ENCODE peak calls at places on chromosomes 2 and 18, in five cellular contexts. S is fibroblast of pulmonary artery, T is psoas muscle, K is AG10803, N is adipocyte. J is an unnamed sample.

GRCh38 chr18:45851196-45851925 is 25.9 kb downstream of the SIGLEC15 start:
- DNase-seq in N (no peak), K (no peak), T (no peak), S (no peak), J (no peak)

GRCh38 chr18:50405582-50406271 is 30.9 kb downstream of the SKA1 start:
- DNase-seq in K (no peak), S (no peak), T (no peak), N (no peak), J (no peak)

GRCh38 chr18:62324917-62325805 is at the start of gene TNFRSF11A:
- DNase-seq in S (no peak), T (peak), N (peak), K (no peak), J (no peak)

GRCh38 chr2:189260361-189260761 is 80.8 kb upstream of the COL5A2 start:
- DNase-seq in N (no peak), S (no peak), K (peak), T (no peak), J (no peak)

GRCh38 chr2:63500398-63500797 is 87.9 kb downstream of the WDPCP start:
- DNase-seq in T (no peak), N (no peak), S (no peak), K (no peak), J (no peak)

GRCh38 chr2:96116424-96116878 is at the start of gene ADRA2B:
- DNase-seq in T (no peak), S (no peak), K (no peak), N (peak), J (no peak)

GRCh38 chr2:37802106-37802791 is 122.8 kb upstream of the RMDN2 start:
- DNase-seq in N (peak), K (peak), S (no peak), T (no peak), J (peak)

GRCh38 chr18:63213331-63213900 is 106.2 kb downstream of the BCL2 start:
- DNase-seq in K (peak), S (peak), N (no peak), T (no peak), J (no peak)

GRCh38 chr2:37168217-37168981 is 11.6 kb upstream of the EIF2AK2 start:
- DNase-seq in S (peak), T (no peak), N (peak), K (peak), J (peak)

GRCh38 chr2:207241198-207241597 is 75.5 kb upstream of the KLF7 start:
- DNase-seq in N (no peak), T (no peak), S (no peak), K (peak), J (no peak)

GRCh38 chr2:20196881-20197204 is 28.1 kb downstream of the SDC1 start:
- DNase-seq in S (no peak), N (no peak), T (no peak), K (no peak), J (no peak)

GRCh38 chr2:1715184-1716012 is 28.9 kb downstream of the PXDN start:
- DNase-seq in S (peak), T (no peak), K (peak), N (peak), J (peak)

DNA sequence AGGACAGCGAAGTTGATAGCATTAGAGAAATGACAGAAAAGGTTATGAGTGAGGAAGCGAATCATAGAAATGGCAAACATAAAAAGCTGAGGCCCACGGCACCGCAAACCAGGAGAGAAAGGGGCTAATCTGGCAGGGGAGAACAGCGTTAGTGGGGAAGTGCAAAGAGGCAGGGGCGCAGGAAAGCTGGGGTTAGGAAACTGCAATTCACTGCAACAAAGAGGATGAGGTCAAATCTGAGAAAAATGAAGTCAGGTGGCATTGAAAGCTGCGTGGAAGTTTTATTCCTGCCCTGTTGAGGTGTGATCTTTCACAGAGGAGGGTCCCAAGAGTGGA is 644 bp upstream of the ABI2 start:
- DNase-seq in K (no peak), S (no peak), T (no peak), N (no peak), J (no peak)
- H3K4me3 ChIP-seq in K (peak), S (peak), T (peak), N (peak), J (peak)

GRCh38 chr2:234980476-234981187 is 28.8 kb downstream of the SH3BP4 start:
- DNase-seq in T (peak), S (peak), K (no peak), N (no peak), J (no peak)

GRCh38 chr2:234983011-234983726 is 31.4 kb downstream of the SH3BP4 start:
- DNase-seq in N (no peak), T (peak), K (no peak), S (no peak), J (no peak)

GRCh38 chr2:234981197-234982095 is 29.6 kb downstream of the SH3BP4 start:
- DNase-seq in K (peak), N (peak), T (peak), S (peak), J (peak)

GRCh38 chr2:234979204-234980167 is 27.7 kb downstream of the SH3BP4 start:
- DNase-seq in T (no peak), S (peak), K (peak), N (no peak), J (no peak)

GRCh38 chr2:234982096-234982834 is 30.4 kb downstream of the SH3BP4 start:
- DNase-seq in N (no peak), K (no peak), T (peak), S (no peak), J (no peak)
- H3K4me3 ChIP-seq in N (peak), K (peak), T (no peak), S (peak), J (peak)

GRCh38 chr18:31499157-31499524 is 1.2 kb downstream of the DSG2 start:
- DNase-seq in S (peak), T (no peak), N (no peak), K (no peak), J (no peak)
- H3K4me3 ChIP-seq in S (peak), T (peak), N (no peak), K (no peak), J (peak)

DNA sequence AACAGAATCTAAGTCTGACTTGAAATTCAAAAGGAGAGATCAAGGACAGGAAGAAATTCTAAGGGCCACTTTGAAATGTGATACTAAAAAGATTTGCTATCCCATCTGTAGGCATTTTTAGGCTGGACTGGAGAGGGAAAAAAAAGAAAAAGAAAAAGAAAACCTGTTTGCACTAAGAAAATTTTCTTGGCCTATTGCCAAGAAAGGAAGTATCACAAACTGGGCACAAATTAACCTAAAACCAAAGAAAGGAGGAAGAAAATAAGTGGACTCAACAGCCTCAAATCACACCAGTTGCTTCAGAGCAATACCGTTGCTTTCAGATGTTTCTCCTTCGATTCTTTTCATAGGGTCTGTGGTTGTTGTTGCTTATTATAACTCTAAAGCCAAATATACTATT is 287.9 kb upstream of the VRK2 start:
- DNase-seq in T (no peak), K (no peak), S (no peak), N (no peak), J (no peak)
- H3K4me3 ChIP-seq in T (no peak), K (no peak), S (no peak), N (no peak), J (no peak)

GRCh38 chr2:231411871-231412615 is 16.5 kb downstream of the B3GNT7 start:
- DNase-seq in N (peak), K (peak), S (peak), T (peak), J (peak)
- H3K4me3 ChIP-seq in N (peak), K (peak), S (peak), T (peak), J (peak)

GRCh38 chr2:174493549-174494331 is 6.9 kb upstream of the GPR155 start:
- DNase-seq in K (no peak), S (no peak), N (no peak), T (no peak), J (no peak)
- H3K4me3 ChIP-seq in K (no peak), S (no peak), N (no peak), T (no peak), J (no peak)

GRCh38 chr18:53754154-53754553 is 470.3 kb downstream of the MBD2 start:
- DNase-seq in S (no peak), K (no peak), T (no peak), N (no peak), J (no peak)
- H3K4me3 ChIP-seq in S (no peak), K (no peak), T (no peak), N (no peak), J (no peak)

DNA sequence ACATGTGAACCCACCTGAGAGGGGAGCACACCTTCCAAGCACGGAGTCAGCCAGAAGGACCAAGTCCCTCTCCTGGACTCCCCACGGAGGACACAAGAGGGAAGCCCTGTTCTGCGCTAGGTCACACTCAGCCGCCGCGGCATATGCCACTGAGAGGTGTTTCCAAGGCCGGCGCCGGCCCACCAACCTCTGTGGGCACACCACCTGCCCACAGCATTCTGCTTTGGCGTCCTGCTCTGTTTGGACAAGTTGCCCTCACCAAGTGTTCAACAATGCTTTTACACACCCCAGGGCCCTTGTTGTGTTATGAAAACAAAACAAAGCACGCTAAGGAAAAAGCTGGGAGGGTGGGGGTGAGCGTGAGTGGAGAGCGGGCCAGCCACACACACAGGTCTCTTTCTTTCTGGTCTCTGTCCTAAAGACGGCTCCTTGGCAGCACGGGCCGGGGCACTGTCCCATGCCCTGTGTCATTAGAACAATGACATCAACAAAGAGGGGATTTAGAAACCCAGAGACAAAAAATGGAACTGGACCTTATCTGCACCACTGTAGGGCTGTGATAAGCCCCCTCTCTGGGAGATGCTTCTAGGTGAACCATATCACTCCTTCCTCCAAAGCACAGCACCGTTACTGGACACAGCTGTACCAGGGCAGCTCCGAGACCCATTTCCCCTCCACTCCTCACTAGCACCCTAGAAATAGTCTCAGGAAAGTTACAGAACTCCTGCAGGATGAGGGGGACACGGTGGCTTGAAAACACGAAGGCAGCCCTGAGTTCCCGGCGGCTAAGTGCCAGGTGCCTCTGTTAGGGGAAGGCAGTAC is 17.0 kb downstream of the SMAD7 start:
- DNase-seq in N (no peak), K (no peak), T (no peak), S (peak), J (no peak)
- H3K4me3 ChIP-seq in N (peak), K (peak), T (peak), S (no peak), J (no peak)

GRCh38 chr2:161136696-161137324 is 23.4 kb upstream of the TANK start:
- DNase-seq in N (no peak), K (peak), T (no peak), S (peak), J (peak)
- H3K4me3 ChIP-seq in N (peak), K (no peak), T (peak), S (peak), J (no peak)

DNA sequence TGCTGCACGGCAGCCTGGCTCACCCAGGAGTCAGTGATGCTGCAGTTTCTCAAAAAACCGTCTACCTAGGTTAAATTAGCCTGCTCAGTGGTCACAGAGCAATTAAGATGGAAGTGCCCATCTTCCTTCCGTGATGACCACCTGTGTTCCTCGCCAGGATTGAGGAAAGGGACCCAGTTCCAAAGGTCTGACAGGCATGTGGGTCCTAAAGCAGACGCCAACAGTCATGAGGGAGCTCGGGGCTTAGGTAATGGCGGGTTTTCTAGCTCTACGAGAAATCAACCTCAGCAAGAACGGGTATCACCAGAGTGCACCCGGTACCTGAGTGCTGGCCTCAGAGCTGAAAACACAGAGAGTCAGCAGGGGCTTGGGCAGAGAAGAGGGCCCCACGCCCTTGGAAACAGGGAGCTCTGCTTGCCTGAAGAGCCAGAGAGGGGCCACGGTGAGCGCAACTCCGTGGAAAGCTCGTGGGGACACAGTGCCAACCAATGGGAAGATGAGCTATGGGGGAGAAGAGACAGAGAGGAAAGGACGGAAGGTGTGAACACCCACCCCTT is 34.3 kb upstream of the DNMT3A start:
- DNase-seq in N (no peak), K (no peak), T (peak), S (no peak), J (no peak)
- H3K4me3 ChIP-seq in N (peak), K (no peak), T (peak), S (no peak), J (peak)